ENCODE peak calls at places on chromosomes 13 and 19, in five cellular contexts. P is heart left ventricle, G is tibial nerve, T is lower lobe of right lung, U is heart right ventricle. X is an unnamed sample.

GRCh38 chr19:29706635-29707034 is 8.4 kb downstream of the C19orf12 start:
- DNase-seq in P (no peak), G (no peak), T (no peak), U (no peak), X (no peak)

GRCh38 chr13:37656247-37656940 is 57.8 kb upstream of the POSTN start:
- DNase-seq in P (no peak), G (no peak), T (no peak), U (no peak), X (peak)

GRCh38 chr13:106536244-106537034 is 977 bp upstream of the EFNB2 start:
- DNase-seq in P (peak), G (peak), T (peak), U (peak), X (peak)

GRCh38 chr19:42965204-42965603 is 28.2 kb upstream of the PSG7 start:
- DNase-seq in P (no peak), G (no peak), T (no peak), U (no peak), X (peak)

GRCh38 chr13:113816248-113816924 is 47.5 kb downstream of the GAS6 start:
- DNase-seq in P (no peak), G (no peak), T (no peak), U (no peak), X (no peak)

GRCh38 chr19:58361900-58362271 is 665 bp downstream of the ZNF497 start:
- DNase-seq in P (peak), G (no peak), T (peak), U (peak), X (no peak)

GRCh38 chr13:87999141-87999765 is 328.1 kb downstream of the SLITRK5 start:
- DNase-seq in P (no peak), G (no peak), T (no peak), U (no peak), X (peak)

GRCh38 chr19:4373601-4374441 is 26.5 kb downstream of the SH3GL1 start:
- DNase-seq in P (peak), G (no peak), T (no peak), U (peak), X (peak)

GRCh38 chr13:26941345-26942174 is 181.0 kb upstream of the GPR12 start:
- DNase-seq in P (no peak), G (no peak), T (no peak), U (no peak), X (peak)

GRCh38 chr13:106183410-106184128 is 351.9 kb downstream of the EFNB2 start:
- DNase-seq in P (no peak), G (no peak), T (no peak), U (no peak), X (no peak)

GRCh38 chr19:4713384-4713951 is 10.2 kb downstream of the DPP9 start:
- DNase-seq in P (peak), G (peak), T (no peak), U (peak), X (peak)

GRCh38 chr19:872266-872951 is 12.9 kb downstream of the CFD start:
- DNase-seq in P (peak), G (peak), T (peak), U (peak), X (peak)

GRCh38 chr13:80586356-80586755 is 245.4 kb upstream of the SPRY2 start:
- DNase-seq in P (no peak), G (no peak), T (no peak), U (no peak), X (peak)

GRCh38 chr13:26325876-26326275 is 71.9 kb downstream of the CDK8 start:
- DNase-seq in P (no peak), G (no peak), T (no peak), U (no peak), X (no peak)

GRCh38 chr19:29365836-29366417 is 153.0 kb upstream of the UQCRFS1 start:
- DNase-seq in P (no peak), G (no peak), T (no peak), U (no peak), X (no peak)

GRCh38 chr13:51396352-51396751 is 56.5 kb downstream of the INTS6 start:
- DNase-seq in P (no peak), G (no peak), T (no peak), U (no peak), X (peak)

DNA sequence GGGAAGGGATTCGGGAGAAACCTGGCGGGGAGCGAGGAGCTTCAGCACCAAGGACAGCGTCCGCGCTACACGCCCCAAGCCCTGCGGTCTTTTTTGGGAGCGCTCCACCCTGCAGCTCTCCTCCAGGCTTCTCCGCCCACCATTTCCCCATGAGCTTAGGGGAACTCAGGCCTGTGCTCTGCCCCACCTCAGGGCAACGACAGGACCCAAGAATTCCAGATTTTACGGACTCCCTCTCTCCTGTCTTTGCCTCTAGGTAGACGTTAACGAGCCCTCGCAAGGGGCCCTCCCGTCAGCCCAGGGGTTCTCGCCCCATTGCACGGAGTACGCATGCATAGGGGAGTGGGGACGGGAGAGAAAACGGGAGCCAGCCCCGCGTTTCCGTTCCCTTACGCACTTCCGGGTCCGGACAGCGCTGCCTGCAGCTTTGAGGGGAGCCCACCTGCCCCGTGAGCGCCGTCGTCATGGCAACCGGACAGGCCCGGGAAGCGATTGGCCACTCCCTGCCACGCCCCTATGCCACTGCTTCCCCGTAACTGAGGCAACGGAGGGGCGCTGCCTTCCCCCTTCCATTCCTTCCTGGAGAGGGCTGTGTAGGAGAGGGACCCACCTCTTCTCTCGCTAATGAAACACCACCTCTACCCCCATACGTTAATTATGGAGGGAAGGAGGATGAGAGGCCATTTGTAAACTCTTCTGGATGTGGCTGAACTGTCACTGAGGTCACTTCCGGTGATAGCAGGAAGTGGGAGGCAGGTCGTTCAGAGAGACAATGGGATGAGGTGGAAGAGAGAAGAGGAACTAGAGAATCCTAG is 20.8 kb downstream of the NOVA2 start:
- DNase-seq in P (peak), G (no peak), T (no peak), U (peak), X (peak)
- H3K4me3 ChIP-seq in P (no peak), G (no peak), T (peak), U (peak), X (no peak)

GRCh38 chr19:14072535-14073231 is at the start of gene MISP3:
- DNase-seq in P (peak), G (no peak), T (peak), U (no peak), X (peak)

GRCh38 chr19:14078406-14078805 is 5.8 kb downstream of the MISP3 start:
- DNase-seq in P (no peak), G (no peak), T (no peak), U (no peak), X (peak)

GRCh38 chr19:14073925-14074838 is 1.6 kb downstream of the MISP3 start:
- DNase-seq in P (no peak), G (peak), T (no peak), U (no peak), X (no peak)

GRCh38 chr19:14070268-14071050 is 2.1 kb upstream of the MISP3 start:
- DNase-seq in P (no peak), G (no peak), T (no peak), U (no peak), X (no peak)

GRCh38 chr19:14073232-14073924 is 792 bp downstream of the MISP3 start:
- DNase-seq in P (peak), G (peak), T (peak), U (peak), X (peak)
- TF ChIP-seq CTCF in P (peak), G (peak), T (peak), U (peak), X (peak)

DNA sequence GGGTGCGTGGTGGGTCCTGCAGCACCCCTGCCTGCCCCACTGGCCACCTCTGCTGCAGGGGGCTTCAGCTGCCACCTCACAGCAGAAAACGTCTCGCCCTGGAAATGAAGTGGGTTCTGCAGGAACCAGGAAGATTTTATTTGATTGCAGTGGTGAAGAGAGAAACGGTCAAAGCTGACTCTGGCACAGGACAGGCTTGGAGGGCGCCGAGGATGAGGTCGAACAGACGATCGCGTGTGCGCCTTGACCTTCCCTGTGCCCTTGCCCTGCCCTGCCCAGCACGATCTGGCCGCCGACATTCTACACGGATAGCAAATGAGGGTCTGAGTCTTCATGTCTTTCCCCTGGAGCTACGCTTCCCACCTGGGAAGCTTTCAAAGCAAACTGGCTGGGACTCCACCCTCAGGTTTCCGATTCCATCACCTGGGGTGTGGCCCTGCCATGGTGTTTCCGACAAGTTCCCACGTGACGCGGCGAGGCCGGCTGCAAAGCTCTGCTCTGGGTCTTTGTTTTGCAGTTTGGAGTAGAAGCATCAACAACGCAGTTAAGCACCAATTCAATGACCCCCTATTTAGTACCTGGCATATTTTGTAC is 50.3 kb upstream of the TUBGCP3 start:
- DNase-seq in P (no peak), G (no peak), T (peak), U (no peak), X (no peak)
- H3K4me3 ChIP-seq in P (no peak), G (no peak), T (no peak), U (no peak), X (no peak)

DNA sequence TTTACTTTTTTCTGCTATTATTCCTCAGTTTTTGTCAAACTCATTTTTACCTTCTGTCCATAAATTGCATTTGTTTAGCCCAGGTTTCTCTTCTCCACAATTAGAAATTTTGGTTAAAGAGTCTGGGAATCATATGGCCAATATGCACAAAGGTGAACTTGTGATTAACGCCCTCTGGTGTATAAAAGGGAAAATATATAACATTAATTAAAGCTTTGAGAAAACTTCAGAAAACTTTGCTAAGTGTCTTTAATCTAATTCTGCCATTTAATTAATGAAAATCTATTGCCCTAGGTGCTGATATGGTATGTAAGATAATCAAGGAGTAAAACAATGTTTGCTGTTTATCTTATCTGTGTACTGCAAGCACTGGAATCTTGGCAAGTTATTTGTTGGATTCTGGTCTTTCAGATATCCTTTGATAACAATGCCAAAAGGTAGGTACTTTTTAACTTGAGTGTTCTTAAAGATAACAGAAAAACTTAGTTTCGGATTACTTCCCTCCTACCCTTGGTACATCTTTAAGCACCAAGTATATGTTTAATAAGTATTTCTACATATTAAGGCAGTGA is 402.6 kb downstream of the SUCLA2 start:
- DNase-seq in P (no peak), G (no peak), T (no peak), U (no peak), X (peak)
- TF ChIP-seq CTCF in P (peak), G (no peak), T (peak), U (no peak), X (peak)

X was measured in fibroblast of the aortic adventitia.